ENCODE peak calls at places on chromosomes 4 and X, in nine cellular contexts. W is heart right ventricle, U is right cardiac atrium, I is body of pancreas, V is ovary, D is aorta, Z is colonic mucosa, N is GM23248, B is uterus. R is an unnamed sample.

GRCh38 chrX:17605676-17606075 is 131.6 kb upstream of the SCML1 start:
- DNase-seq in N (no peak), B (no peak), D (no peak), U (no peak), Z (no peak), W (no peak), I (no peak), V (no peak), R (no peak)

GRCh38 chr4:176191974-176192373 is 3.4 kb downstream of the SPATA4 start:
- DNase-seq in I (no peak), D (no peak), W (no peak), Z (no peak), N (peak; percentile 60), U (no peak), B (no peak), V (no peak), R (no peak)

GRCh38 chr4:66972087-66972486 is 573.2 kb downstream of the CENPC start:
- DNase-seq in B (no peak), N (no peak), W (no peak), Z (no peak), I (no peak), V (no peak), U (no peak), D (no peak), R (no peak)

GRCh38 chr4:120754590-120754989 is 167.9 kb downstream of the PRDM5 start:
- DNase-seq in Z (no peak), V (no peak), U (no peak), D (no peak), I (no peak), N (no peak), W (peak; percentile 32), B (no peak), R (no peak)

GRCh38 chrX:8673211-8673610 is 58.7 kb downstream of the ANOS1 start:
- DNase-seq in W (no peak), B (no peak), N (no peak), Z (no peak), U (no peak), V (no peak), I (no peak), D (no peak), R (no peak)

GRCh38 chr4:69308634-69309033 is 28.4 kb downstream of the UGT2B28 start:
- DNase-seq in Z (no peak), N (no peak), U (no peak), B (no peak), V (no peak), D (no peak), W (no peak), I (no peak), R (no peak)

GRCh38 chr4:15498356-15498755 is 28.7 kb downstream of the CC2D2A start:
- DNase-seq in N (no peak), W (no peak), D (no peak), Z (no peak), I (no peak), V (no peak), U (no peak), B (no peak), R (no peak)

GRCh38 chr4:168769416-168769815 is 240.6 kb downstream of the CBR4 start:
- DNase-seq in W (no peak), U (peak; percentile 47), D (no peak), V (no peak), I (no peak), Z (no peak), N (peak; percentile 30), B (peak; percentile 69), R (no peak)

GRCh38 chr4:121998024-121998423 is 46.2 kb upstream of the TRPC3 start:
- DNase-seq in U (no peak), V (no peak), B (no peak), W (no peak), I (no peak), D (no peak), N (no peak), Z (no peak), R (no peak)

GRCh38 chr4:55321707-55322264 is 24.3 kb upstream of the SRD5A3 start:
- DNase-seq in U (peak; percentile 80), W (no peak), B (peak; percentile 93), D (no peak), I (peak; percentile 64), V (peak; percentile 59), Z (peak; percentile 81), N (peak; percentile 84), R (peak; percentile 32)

GRCh38 chrX:121146059-121146628 is 98.7 kb downstream of the GLUD2 start:
- DNase-seq in V (no peak), I (no peak), N (peak; percentile 22), B (no peak), Z (no peak), U (no peak), W (no peak), D (no peak), R (no peak)

GRCh38 chr4:93184093-93184492 is 644.5 kb upstream of the ATOH1 start:
- DNase-seq in N (no peak), U (no peak), W (no peak), B (no peak), I (no peak), V (no peak), Z (no peak), D (no peak), R (no peak)

GRCh38 chr4:150145090-150145949 is 67.1 kb downstream of the DCLK2 start:
- DNase-seq in U (no peak), V (no peak), Z (no peak), N (peak; percentile 20), W (no peak), I (no peak), B (no peak), D (no peak), R (no peak)

GRCh38 chrX:129522184-129523059 is 868 bp downstream of the SMARCA1 start:
- DNase-seq in U (peak; percentile 46), Z (peak; percentile 37), I (peak; percentile 50), B (peak; percentile 59), V (peak; percentile 72), N (peak; percentile 81), D (peak; percentile 80), W (peak; percentile 47), R (peak; percentile 0)
- H3K27ac ChIP-seq in U (peak overlapping the region; percentile 19), Z (peak overlapping the region; percentile 57), I (peak overlapping the region; percentile 75), B (peak overlapping the region; percentile 90), V (peak overlapping the region; percentile 94), N (peak overlapping the region; percentile 59), D (peak overlapping the region; percentile 96), W (peak overlapping the region; percentile 86), R (peak overlapping the region; percentile 74)

GRCh38 chr4:147862043-147862692 is 130.3 kb downstream of the ARHGAP10 start:
- DNase-seq in I (no peak), N (no peak), Z (no peak), B (no peak), W (no peak), D (no peak), V (no peak), U (no peak), R (no peak)

GRCh38 chr4:147860960-147861359 is 129.1 kb downstream of the ARHGAP10 start:
- DNase-seq in Z (no peak), D (peak; percentile 83), B (no peak), V (no peak), N (no peak), W (peak; percentile 39), U (peak; percentile 20), I (no peak), R (no peak)

GRCh38 chr4:147864591-147864990 is 132.7 kb downstream of the ARHGAP10 start:
- DNase-seq in W (no peak), I (no peak), N (peak; percentile 12), B (no peak), U (no peak), Z (no peak), D (no peak), V (no peak), R (no peak)

GRCh38 chr4:147863808-147864472 is 132.1 kb downstream of the ARHGAP10 start:
- DNase-seq in Z (no peak), B (no peak), N (peak; percentile 39), W (peak; percentile 34), I (no peak), V (peak; percentile 34), D (no peak), U (peak; percentile 15), R (no peak)

DNA sequence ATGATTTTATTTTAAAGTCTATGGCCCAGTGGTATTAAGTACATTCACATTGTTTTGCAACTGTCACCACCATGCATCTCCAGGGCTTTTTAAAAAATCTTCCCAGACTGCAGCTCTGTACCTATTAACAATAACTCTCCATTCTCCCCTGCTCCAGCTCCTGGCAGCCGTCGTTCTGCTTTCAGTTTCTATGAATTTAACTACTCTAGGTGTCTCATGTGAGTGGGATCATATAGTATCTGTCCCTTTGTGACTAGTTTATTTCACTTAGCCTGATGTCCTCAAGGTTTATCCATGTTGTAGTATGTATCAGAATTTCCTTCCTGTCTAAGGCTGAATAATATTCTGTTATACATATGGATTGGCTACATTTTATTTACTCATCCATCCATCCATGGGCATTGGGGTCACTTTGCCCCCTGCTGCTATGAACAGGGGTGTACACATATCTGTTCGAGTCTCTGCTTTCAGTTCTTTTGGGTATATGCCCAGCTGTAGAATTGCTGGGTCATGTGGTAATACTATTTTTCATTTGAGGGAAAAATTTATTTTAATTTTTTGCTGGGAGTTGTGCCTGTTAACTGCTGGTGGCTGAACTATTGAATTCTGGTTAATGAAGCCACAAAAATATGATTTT is 131.3 kb downstream of the ARHGAP10 start:
- DNase-seq in I (no peak), B (no peak), D (no peak), W (no peak), U (no peak), V (no peak), Z (no peak), N (no peak), R (no peak)
- H3K27ac ChIP-seq in I (no peak overlapping the region), B (no peak overlapping the region), D (no peak overlapping the region), W (no peak overlapping the region), U (no peak overlapping the region), V (peak overlapping the region; percentile 14), Z (no peak overlapping the region), N (no peak overlapping the region), R (no peak overlapping the region)

DNA sequence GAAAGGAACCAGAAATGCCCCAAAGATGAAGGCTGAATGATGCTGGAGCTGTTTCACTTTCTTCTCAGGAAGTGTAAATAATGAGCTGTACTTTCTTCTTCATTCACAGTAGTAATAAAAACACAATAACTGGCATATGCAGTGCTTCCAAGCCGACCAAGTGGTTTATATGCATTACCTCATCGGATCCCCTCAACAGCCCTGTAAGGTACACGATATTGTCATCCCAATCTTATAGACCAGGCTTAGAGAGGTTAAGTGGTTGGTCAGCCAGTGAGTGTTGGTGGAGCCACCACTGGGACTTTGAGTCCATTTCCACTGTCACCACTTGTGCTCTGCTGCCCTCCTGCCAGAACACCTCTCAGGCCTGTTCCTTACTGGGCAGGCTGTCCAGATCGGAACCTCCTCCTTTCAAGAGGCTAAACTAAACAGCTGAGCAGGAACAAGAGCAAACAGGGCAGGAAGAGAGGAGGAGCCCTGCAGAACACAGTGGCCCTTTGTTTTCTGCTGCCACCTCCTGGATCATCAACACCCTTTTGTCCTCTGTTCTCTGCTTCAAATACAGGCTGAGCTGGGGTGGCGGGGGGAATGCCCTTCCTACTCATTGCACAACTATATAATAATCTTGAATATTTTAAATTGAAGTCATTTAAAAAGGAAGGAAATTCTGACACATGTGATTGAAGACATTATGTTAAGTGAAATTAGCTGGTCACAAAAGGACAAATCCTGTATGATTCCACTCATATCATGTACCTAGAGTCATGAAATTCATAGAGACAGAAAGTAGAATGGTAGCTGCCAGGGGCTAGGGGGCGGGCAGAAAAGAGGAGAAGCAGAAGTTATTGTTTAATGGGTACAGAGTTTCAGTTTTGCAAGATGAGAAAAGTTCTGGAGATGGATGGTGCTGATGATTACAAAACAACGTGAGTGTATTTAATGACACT is 112.5 kb upstream of the ATP6AP2 start:
- DNase-seq in D (no peak), V (peak; percentile 30), W (peak; percentile 16), B (peak; percentile 26), I (peak; percentile 49), N (peak; percentile 45), U (peak; percentile 52), Z (peak; percentile 61), R (peak; percentile 67)
- H3K27ac ChIP-seq in D (no peak overlapping the region), V (no peak overlapping the region), W (no peak overlapping the region), B (no peak overlapping the region), I (peak overlapping the region; percentile 17), N (no peak overlapping the region), U (no peak overlapping the region), Z (no peak overlapping the region), R (peak overlapping the region; percentile 66)

GRCh38 chrX:139692506-139692849 is 15.5 kb downstream of the MCF2 start:
- DNase-seq in U (no peak), W (no peak), B (no peak), I (peak; percentile 20), V (peak; percentile 10), Z (no peak), N (peak; percentile 18), D (no peak), R (no peak)
- H3K27ac ChIP-seq in U (no peak overlapping the region), W (no peak overlapping the region), B (no peak overlapping the region), I (no peak overlapping the region), V (no peak overlapping the region), Z (no peak overlapping the region), N (no peak overlapping the region), D (no peak overlapping the region), R (no peak overlapping the region)

R was measured in substantia nigra.